ENCODE peak calls at places on chromosomes 2 and 18, in ten cellular contexts. K is stomach, H is K562, P is transverse colon, Z is breast epithelium, C is HepG2, T is H1, Q is endothelial cell of umbilical vein, D is spleen, A is upper lobe of left lung. Y is an unnamed sample.

GRCh38 chr2:120108049-120108448 is 95.2 kb downstream of the EPB41L5 start:
- DNase-seq in P (peak), T (no peak), H (no peak), D (no peak), C (no peak), K (peak), A (peak), Z (peak), Q (peak), Y (peak)

GRCh38 chr2:234329202-234329930 is 167.5 kb downstream of the ARL4C start:
- DNase-seq in T (no peak), Q (no peak), A (peak), P (no peak), Z (no peak), K (no peak), D (no peak), H (no peak), C (no peak), Y (no peak)

GRCh38 chr2:179049546-179050311 is at the start of gene CCDC141:
- DNase-seq in Z (no peak), T (no peak), D (no peak), Q (no peak), P (peak), H (no peak), A (peak), K (no peak), C (peak), Y (no peak)

GRCh38 chr2:85445316-85446295 is 27.1 kb downstream of the SH2D6 start:
- DNase-seq in Z (no peak), P (no peak), C (no peak), D (no peak), H (no peak), K (no peak), T (no peak), A (no peak), Q (no peak), Y (no peak)

GRCh38 chr2:123086613-123087012 is 938.5 kb upstream of the CNTNAP5 start:
- DNase-seq in A (no peak), Q (no peak), T (no peak), C (no peak), D (no peak), P (no peak), K (no peak), Z (no peak), H (no peak), Y (no peak)

GRCh38 chr2:70920367-70920715 is 15.4 kb upstream of the ATP6V1B1 start:
- DNase-seq in K (no peak), H (no peak), T (no peak), D (peak), Q (no peak), A (no peak), P (no peak), Z (no peak), C (no peak), Y (no peak)

GRCh38 chr2:235605999-235606715 is 112.3 kb downstream of the AGAP1 start:
- DNase-seq in K (no peak), T (no peak), D (no peak), H (no peak), A (no peak), C (no peak), Z (no peak), P (no peak), Q (no peak), Y (no peak)

GRCh38 chr2:226671177-226671676 is 128.4 kb downstream of the IRS1 start:
- DNase-seq in D (no peak), H (no peak), K (no peak), T (no peak), P (no peak), C (no peak), Q (no peak), Z (no peak), A (no peak), Y (no peak)

GRCh38 chr18:79489900-79490592 is 94.3 kb downstream of the NFATC1 start:
- DNase-seq in A (no peak), T (no peak), K (no peak), Q (no peak), P (no peak), D (peak), C (no peak), Z (no peak), H (no peak), Y (no peak)

GRCh38 chr2:9122367-9122766 is 84.2 kb upstream of the ASAP2 start:
- DNase-seq in P (no peak), H (no peak), C (no peak), T (no peak), Z (no peak), K (no peak), A (no peak), Q (no peak), D (no peak), Y (no peak)

GRCh38 chr2:180240774-180241173 is 233.7 kb upstream of the CWC22 start:
- DNase-seq in T (no peak), H (no peak), C (no peak), K (no peak), P (no peak), D (no peak), A (no peak), Z (no peak), Q (no peak), Y (no peak)

GRCh38 chr2:45128580-45128997 is 119.3 kb upstream of the SIX2 start:
- DNase-seq in P (no peak), K (no peak), C (no peak), T (no peak), D (no peak), Q (peak), A (no peak), H (no peak), Z (no peak), Y (no peak)

GRCh38 chr2:189641565-189641964 is 19.7 kb upstream of the ASNSD1 start:
- DNase-seq in A (no peak), P (no peak), C (no peak), K (no peak), D (no peak), Z (no peak), Q (peak), T (no peak), H (peak), Y (no peak)

GRCh38 chr2:24304098-24304497 is 56.2 kb downstream of the ITSN2 start:
- DNase-seq in P (peak), H (no peak), D (no peak), C (peak), Z (peak), K (no peak), A (peak), T (no peak), Q (peak), Y (peak)

GRCh38 chr2:237024255-237024654 is 61.4 kb upstream of the COPS8 start:
- DNase-seq in A (no peak), Q (no peak), K (no peak), C (no peak), T (no peak), P (no peak), D (no peak), H (no peak), Z (no peak), Y (no peak)

GRCh38 chr2:8538951-8539621 is 142.8 kb upstream of the ID2 start:
- DNase-seq in P (no peak), H (no peak), K (peak), Q (no peak), A (no peak), D (peak), Z (no peak), T (no peak), C (no peak), Y (no peak)

GRCh38 chr18:54647176-54647575 is 56.1 kb downstream of the DYNAP start:
- DNase-seq in Q (peak), A (no peak), H (peak), T (peak), C (peak), Z (no peak), K (no peak), P (peak), D (no peak), Y (peak)

GRCh38 chr2:189466656-189467055 is 25.4 kb downstream of the WDR75 start:
- DNase-seq in A (no peak), D (no peak), T (no peak), C (peak), Q (peak), Z (no peak), H (peak), K (no peak), P (no peak), Y (no peak)

GRCh38 chr2:59947917-59948534 is 605.4 kb downstream of the BCL11A start:
- DNase-seq in H (no peak), A (no peak), P (no peak), C (no peak), K (no peak), Q (no peak), Z (no peak), D (no peak), T (no peak), Y (peak)

GRCh38 chr18:27298215-27298804 is 113.2 kb upstream of the CHST9 start:
- DNase-seq in Q (no peak), D (no peak), T (no peak), Z (no peak), K (no peak), A (no peak), C (peak), H (no peak), P (no peak), Y (no peak)

GRCh38 chr2:115161531-115162453 is 719.4 kb downstream of the DPP10 start:
- DNase-seq in T (no peak), C (no peak), H (no peak), K (peak), D (no peak), P (peak), Q (no peak), A (no peak), Z (no peak), Y (no peak)

GRCh38 chr18:54181856-54182612 is 42.4 kb downstream of the MBD2 start:
- DNase-seq in H (no peak), A (no peak), P (no peak), K (no peak), Q (peak), D (no peak), Z (no peak), T (no peak), C (no peak), Y (no peak)

GRCh38 chr2:43100883-43101662 is 125.3 kb downstream of the ZFP36L2 start:
- DNase-seq in D (peak), C (no peak), A (no peak), P (no peak), K (peak), T (peak), Q (peak), Z (peak), H (no peak), Y (no peak)

GRCh38 chr2:164145093-164145987 is 409.5 kb upstream of the FIGN start:
- DNase-seq in Z (no peak), Q (no peak), C (no peak), T (no peak), A (no peak), P (no peak), D (no peak), H (no peak), K (no peak), Y (no peak)

GRCh38 chr2:31558401-31559295 is 22.1 kb downstream of the SRD5A2 start:
- DNase-seq in P (no peak), T (no peak), C (peak), Q (no peak), H (no peak), Z (peak), A (peak), D (no peak), K (no peak), Y (peak)

GRCh38 chr2:227163998-227164744 is at the start of the genes COL4A3 and COL4A4:
- DNase-seq in Q (no peak), K (peak), T (no peak), C (no peak), D (peak), P (peak), H (no peak), Z (peak), A (peak), Y (peak)

GRCh38 chr2:10820562-10820961 is 8.0 kb upstream of the PDIA6 start:
- DNase-seq in C (no peak), H (no peak), P (no peak), T (no peak), K (peak), Z (no peak), Q (no peak), A (no peak), D (peak), Y (no peak)

GRCh38 chr2:15948704-15948957 is 8.3 kb downstream of the MYCN start:
- DNase-seq in H (no peak), Q (no peak), P (no peak), D (no peak), T (no peak), K (no peak), C (no peak), Z (no peak), A (no peak), Y (no peak)

DNA sequence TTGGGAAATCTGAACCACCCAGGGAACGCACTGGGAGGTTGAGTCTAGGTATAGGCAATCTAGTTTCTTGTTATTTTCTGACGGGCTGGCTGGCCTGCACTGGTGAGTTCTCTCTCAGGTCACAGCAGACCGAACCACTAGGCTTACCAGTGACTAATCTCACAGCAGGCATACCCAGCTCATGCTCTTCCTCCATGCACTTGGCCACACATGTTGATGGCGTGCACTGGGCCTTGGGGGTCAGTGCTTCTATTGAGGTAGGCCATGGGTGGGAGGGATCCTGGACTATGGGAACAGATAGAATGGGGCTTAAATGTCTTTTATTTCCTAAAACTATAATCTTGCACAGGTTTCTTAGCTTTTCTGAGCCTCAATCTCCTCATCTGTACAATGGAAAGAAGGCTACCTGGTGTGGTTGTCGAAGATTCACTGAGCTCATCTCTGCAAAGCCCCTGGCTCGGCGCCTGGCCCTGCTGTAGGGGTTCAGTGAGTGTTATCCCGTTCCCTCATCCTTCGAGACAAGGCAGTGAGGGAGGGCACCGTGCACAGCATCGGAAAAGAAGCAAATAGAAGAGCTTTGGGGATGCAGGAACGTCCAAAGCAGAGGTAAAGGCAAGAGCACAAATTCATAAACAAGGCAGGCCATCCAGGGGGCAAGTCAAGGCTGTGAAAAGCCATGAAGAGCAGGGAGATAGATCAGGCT is 41.3 kb upstream of the ATG16L1 start:
- DNase-seq in Z (no peak), K (no peak), C (no peak), D (peak), Q (no peak), A (no peak), T (no peak), H (no peak), P (no peak), Y (no peak)
- TF ChIP-seq CTCF in Z (no peak), K (no peak), C (no peak), D (no peak), Q (no peak), A (no peak), T (no peak), H (no peak), P (no peak), Y (no peak)

DNA sequence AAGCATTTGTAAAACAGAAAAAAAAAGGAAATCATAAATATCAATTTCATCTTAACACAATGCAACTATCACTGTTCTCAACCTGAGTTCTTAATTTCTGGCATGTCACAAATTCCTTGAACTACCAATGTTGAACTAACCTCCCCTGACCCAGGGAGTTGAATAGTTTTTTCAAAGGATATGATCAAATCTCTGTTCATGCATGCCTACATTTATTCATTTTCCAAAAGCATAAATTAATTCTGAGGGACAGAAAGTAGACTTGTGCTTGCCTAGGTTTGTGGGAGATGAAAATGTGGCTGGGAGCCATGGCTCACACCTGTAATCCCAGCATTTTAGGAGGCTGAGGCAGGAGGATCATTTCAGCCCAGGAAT is 175.7 kb downstream of the TGIF1 start:
- DNase-seq in T (no peak), A (no peak), P (no peak), Z (no peak), C (no peak), K (no peak), Q (peak), H (no peak), D (no peak), Y (no peak)
- TF ChIP-seq POLR2AphosphoS5 in T (no peak), A (no peak), P (no peak), Z (no peak), C (no peak), K (no peak), Q (no peak), H (no peak), D (no peak), Y (no peak)

DNA sequence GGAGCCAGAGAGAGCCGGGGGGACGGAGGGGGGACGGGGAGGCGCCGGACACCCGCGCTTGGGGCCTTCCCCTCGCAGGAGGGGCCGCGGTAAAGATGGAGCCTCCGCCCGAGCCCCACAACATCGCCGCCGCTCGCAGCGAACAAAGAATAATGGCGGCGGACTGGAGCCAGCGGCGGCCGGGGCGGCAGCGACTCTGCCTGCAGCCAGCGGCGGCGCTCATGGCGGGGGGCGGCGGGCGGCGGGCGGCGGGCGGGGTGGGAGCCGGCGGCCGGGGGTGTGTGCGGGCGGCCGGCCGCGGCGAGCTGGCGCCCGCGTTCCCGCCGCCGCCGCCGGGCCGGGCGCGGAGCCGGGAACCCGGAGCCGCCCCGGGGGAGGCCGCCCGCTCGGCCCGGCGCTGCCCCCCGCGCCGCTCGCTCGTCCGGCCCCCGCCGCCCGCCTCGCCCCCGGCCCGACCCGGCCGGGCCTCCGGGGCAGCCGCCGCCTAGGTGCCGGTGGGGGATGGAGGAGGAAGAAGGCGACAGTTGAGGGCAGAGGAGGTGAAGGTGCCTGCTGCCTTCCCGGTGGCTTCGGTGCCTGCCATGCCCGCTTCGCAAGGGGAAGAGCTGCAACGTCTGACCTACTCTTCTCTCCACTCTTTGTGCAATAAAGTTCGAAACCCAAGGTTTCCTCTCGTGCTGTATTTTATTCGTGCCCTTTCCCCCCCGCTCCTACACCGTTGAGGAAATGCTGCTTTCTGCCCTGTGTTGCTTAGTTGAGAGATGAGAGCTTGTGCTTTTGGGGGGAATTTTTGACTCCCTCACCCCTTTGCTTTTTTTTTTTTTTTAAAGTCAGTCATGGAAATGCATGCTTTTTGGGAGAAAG is 630 bp downstream of the CREB1 start:
- DNase-seq in T (no peak), A (peak), D (peak), Z (peak), H (peak), P (peak), Q (peak), K (peak), C (peak), Y (peak)
- TF ChIP-seq POLR2A in T (peak), A (peak), D (peak), Z (peak), H (no peak), P (peak), Q (no peak), K (no peak), C (peak), Y (peak)

DNA sequence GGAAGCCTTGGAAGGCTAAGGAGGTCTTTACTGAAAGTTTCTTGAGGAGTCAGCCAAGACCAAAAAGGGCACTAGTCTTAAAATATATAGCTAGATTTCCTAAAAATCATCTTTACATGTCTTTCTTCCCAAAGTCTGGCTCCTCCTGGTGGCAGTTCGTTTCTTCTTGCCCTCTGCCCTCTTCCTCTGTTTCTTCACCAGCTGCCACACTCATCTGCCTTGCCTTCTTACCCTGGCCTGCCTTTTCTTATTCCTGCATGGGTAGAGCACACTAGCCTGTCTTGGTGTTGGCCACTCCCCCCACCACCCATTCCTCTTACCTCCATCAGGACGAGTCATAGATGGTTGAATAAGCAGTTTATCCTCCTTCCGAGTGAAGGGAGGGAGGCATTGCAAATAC is 129.8 kb downstream of the RAPGEF4 start:
- DNase-seq in Z (no peak), K (no peak), H (no peak), T (no peak), C (no peak), D (no peak), A (no peak), Q (no peak), P (no peak), Y (no peak)
- TF ChIP-seq CTCF in Z (no peak), K (no peak), H (peak), T (peak), C (no peak), D (no peak), A (no peak), Q (no peak), P (no peak), Y (no peak)

DNA sequence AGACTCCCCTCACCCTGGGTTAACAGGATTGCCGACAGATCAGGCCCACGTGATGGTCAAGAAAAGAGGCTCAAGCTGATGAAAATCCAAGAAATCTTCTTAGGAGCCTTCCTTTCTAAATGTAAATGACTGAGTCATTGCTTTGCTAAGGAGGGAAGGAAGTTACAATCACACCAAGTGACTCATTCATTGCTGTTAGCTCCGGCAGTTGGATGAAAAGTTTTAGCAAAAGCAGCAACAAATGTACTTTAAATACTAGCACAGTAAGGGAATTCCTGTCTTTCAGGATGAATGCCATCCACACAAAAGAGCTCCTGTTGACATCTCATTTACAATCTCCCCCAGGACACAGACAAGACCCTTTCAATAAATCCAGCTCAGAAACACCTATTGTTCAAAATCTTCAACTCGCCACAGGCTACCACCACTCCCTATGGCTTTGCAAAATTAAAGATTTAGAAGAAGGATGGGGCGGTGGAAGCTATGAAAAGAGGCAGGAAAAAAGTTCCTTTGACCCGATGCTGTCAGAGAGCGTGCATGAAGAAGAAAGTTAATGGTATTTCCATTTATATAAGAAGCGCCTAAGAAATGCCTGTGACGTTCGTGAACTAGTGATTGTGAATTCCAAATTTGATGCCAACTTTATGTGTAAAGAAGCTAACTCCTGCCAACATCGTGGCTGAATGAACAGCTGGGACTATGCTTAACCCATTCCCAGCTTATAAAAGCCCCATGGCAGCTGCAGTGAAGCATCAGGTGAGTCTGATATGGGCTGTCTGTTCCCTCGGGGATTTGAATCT is 153.7 kb downstream of the TGIF1 start:
- DNase-seq in D (peak), K (peak), H (peak), Z (no peak), P (no peak), C (peak), T (peak), A (peak), Q (peak), Y (peak)
- TF ChIP-seq POLR2AphosphoS5 in D (peak), K (peak), H (peak), Z (no peak), P (peak), C (no peak), T (peak), A (peak), Q (peak), Y (peak)

Y was measured in prostate gland.